ENCODE peak calls at places on chromosome 18, in eight cellular contexts. A is lower lobe of right lung; U is stimulated activated CD8-positive, alpha-beta memory T cell treated with anti-CD3 and anti-CD28 coated beads, Interleukin-15, amount 100 ng/mL, for 4 hours; F is mucosa of gallbladder; Z is PC-9; R is iPS-NIHi11; N is caudate nucleus; O is ecto neural progenitor cell. D is an unnamed sample.

GRCh38 chr18:37242091-37242490 is 323.5 kb downstream of the CELF4 start:
- DNase-seq in A (no peak), U (no peak), F (no peak), Z (no peak), R (no peak), N (no peak), O (peak; percentile 34), D (no peak)

GRCh38 chr18:31424383-31424988 is 23.1 kb upstream of the DSG3 start:
- DNase-seq in A (no peak), U (no peak), F (no peak), Z (no peak), R (peak; percentile 56), N (no peak), O (peak; percentile 66), D (no peak)

GRCh38 chr18:56067216-56067611 is 479.2 kb upstream of the TCF4 start:
- DNase-seq in A (no peak), U (no peak), F (no peak), Z (no peak), R (no peak), N (no peak), O (no peak), D (no peak)

GRCh38 chr18:45106331-45106774 is 425.7 kb downstream of the SETBP1 start:
- DNase-seq in A (no peak), U (no peak), F (no peak), Z (no peak), R (no peak), N (no peak), O (no peak), D (no peak)

GRCh38 chr18:35971661-35972196 is 750 bp upstream of the RMP24 start:
- DNase-seq in A (no peak), U (no peak), F (no peak), Z (no peak), R (peak; percentile 11), N (peak; percentile 48), O (no peak), D (no peak)

GRCh38 chr18:50969448-50969847 is 1.6 kb downstream of the ELAC1 start:
- DNase-seq in A (no peak), U (no peak), F (no peak), Z (no peak), R (no peak), N (no peak), O (no peak), D (no peak)

GRCh38 chr18:77061946-77062517 is 70.6 kb downstream of the MBP start:
- DNase-seq in A (peak; percentile 67), U (no peak), F (no peak), Z (no peak), R (peak; percentile 51), N (no peak), O (no peak), D (no peak)

GRCh38 chr18:41226186-41226585 is 728.8 kb upstream of the PIK3C3 start:
- DNase-seq in A (no peak), U (no peak), F (no peak), Z (no peak), R (no peak), N (no peak), O (no peak), D (no peak)

GRCh38 chr18:39647627-39648502 is 2082.3 kb upstream of the CELF4 start:
- DNase-seq in A (no peak), U (no peak), F (peak; percentile 21), Z (peak; percentile 57), R (no peak), N (no peak), O (no peak), D (no peak)

GRCh38 chr18:6810191-6810590 is 80.7 kb downstream of the ARHGAP28 start:
- DNase-seq in A (no peak), U (no peak), F (no peak), Z (no peak), R (no peak), N (no peak), O (no peak), D (no peak)

GRCh38 chr18:58180738-58181353 is 136.8 kb downstream of the NEDD4L start:
- DNase-seq in A (no peak), U (no peak), F (peak; percentile 68), Z (peak; percentile 43), R (peak; percentile 70), N (peak; percentile 40), O (no peak), D (no peak)

GRCh38 chr18:46324556-46324955 is 220.4 kb downstream of the HAUS1 start:
- DNase-seq in A (no peak), U (no peak), F (no peak), Z (peak; percentile 72), R (peak; percentile 62), N (no peak), O (no peak), D (no peak)

GRCh38 chr18:39751926-39752325 is 2186.3 kb upstream of the CELF4 start:
- DNase-seq in A (no peak), U (no peak), F (no peak), Z (no peak), R (no peak), N (no peak), O (no peak), D (no peak)

GRCh38 chr18:66749030-66749429 is 145.1 kb upstream of the CDH19 start:
- DNase-seq in A (no peak), U (no peak), F (peak; percentile 10), Z (no peak), R (peak; percentile 17), N (no peak), O (no peak), D (no peak)

GRCh38 chr18:49846263-49846662 is 32.9 kb upstream of the ACAA2 start:
- DNase-seq in A (no peak), U (no peak), F (no peak), Z (no peak), R (no peak), N (no peak), O (no peak), D (no peak)

GRCh38 chr18:9082763-9083510 is 19.6 kb upstream of the NDUFV2 start:
- DNase-seq in A (no peak), U (no peak), F (no peak), Z (no peak), R (no peak), N (no peak), O (no peak), D (no peak)

GRCh38 chr18:79971986-79972385 is 7.5 kb downstream of the HSBP1L1 start:
- DNase-seq in A (no peak), U (no peak), F (no peak), Z (no peak), R (no peak), N (no peak), O (no peak), D (no peak)

GRCh38 chr18:13577091-13577697 is 149.2 kb downstream of the FAM210A start:
- DNase-seq in A (no peak), U (no peak), F (no peak), Z (no peak), R (no peak), N (no peak), O (no peak), D (no peak)

D was measured in nucleus accumbens.